ENCODE peak calls at places on chromosomes 16 and 17, in six cellular contexts. A is stimulated activated CD8-positive, alpha-beta memory T cell treated with anti-CD3 and anti-CD28 coated beads, Interleukin-4, amount 100 ng/mL, for 1 hour; V is GM23248; W is SW 1271; S is cardiac septum; C is DMS79. F is an unnamed sample.

GRCh38 chr17:62085511-62086408 is 20.7 kb upstream of the MED13 start:
- DNase-seq in V (peak; percentile 86), A (no peak), S (no peak), C (peak; percentile 44), W (no peak), F (no peak)

GRCh38 chr17:76353004-76353598 is 615 bp downstream of the PRPSAP1 start:
- DNase-seq in C (no peak), V (peak; percentile 61), W (no peak), S (no peak), A (no peak), F (no peak)

GRCh38 chr16:1964506-1965471 is at the start of gene RPS2:
- DNase-seq in W (peak; percentile 94), A (peak; percentile 95), V (peak; percentile 99), S (peak; percentile 100), C (peak; percentile 92), F (peak; percentile 97)

GRCh38 chr17:36691606-36692005 is 90.2 kb downstream of the MRM1 start:
- DNase-seq in V (no peak), W (no peak), A (no peak), C (peak; percentile 76), S (no peak), F (no peak)

GRCh38 chr17:40307001-40307690 is 1.8 kb upstream of the RARA start:
- DNase-seq in V (peak; percentile 89), A (no peak), W (no peak), S (peak; percentile 59), C (no peak), F (no peak)

GRCh38 chr17:9802294-9802693 is 10.9 kb upstream of the DHRS7C start:
- DNase-seq in A (no peak), V (no peak), C (no peak), W (no peak), S (no peak), F (no peak)

GRCh38 chr16:75415169-75415908 is 18.0 kb downstream of the CFDP1 start:
- DNase-seq in W (no peak), C (no peak), S (no peak), V (peak; percentile 59), A (no peak), F (no peak)

GRCh38 chr16:86978445-86979030 is 338.7 kb downstream of the C16orf95 start:
- DNase-seq in W (no peak), S (no peak), A (no peak), C (no peak), V (no peak), F (no peak)

GRCh38 chr17:82317394-82318168 is at the start of gene CD7:
- DNase-seq in V (no peak), W (no peak), A (peak; percentile 51), S (no peak), C (no peak), F (no peak)

GRCh38 chr17:57089391-57089790 is 4.3 kb downstream of the AKAP1 start:
- DNase-seq in W (no peak), V (no peak), A (no peak), C (no peak), S (no peak), F (no peak)

GRCh38 chr17:78387982-78388941 is 9.8 kb downstream of the PGS1 start:
- DNase-seq in A (no peak), S (no peak), W (no peak), V (no peak), C (no peak), F (no peak)

GRCh38 chr16:67395458-67396158 is 2.3 kb upstream of the TPPP3 start:
- DNase-seq in V (peak; percentile 45), A (no peak), W (no peak), S (peak; percentile 47), C (peak; percentile 74), F (no peak)

GRCh38 chr17:40022961-40023541 is 7.8 kb downstream of the CSF3 start:
- DNase-seq in S (no peak), C (peak; percentile 10), W (no peak), A (no peak), V (no peak), F (no peak)

GRCh38 chr17:34259151-34259550 is 4.1 kb downstream of the CCL2 start:
- DNase-seq in S (no peak), C (no peak), V (peak; percentile 82), A (no peak), W (no peak), F (no peak)

GRCh38 chr16:86541560-86541959 is 13.5 kb downstream of the MTHFSD start:
- DNase-seq in A (no peak), W (no peak), S (no peak), V (no peak), C (no peak), F (no peak)

GRCh38 chr17:47188266-47188665 is 829 bp downstream of the CDC27 start:
- DNase-seq in W (peak; percentile 10), A (no peak), S (no peak), C (no peak), V (peak; percentile 72), F (no peak)

GRCh38 chr17:4782652-4783051 is 3.5 kb downstream of the VMO1 start:
- DNase-seq in V (no peak), W (no peak), A (no peak), C (no peak), S (no peak), F (no peak)

GRCh38 chr17:75872434-75873351 is 5.7 kb downstream of the TRIM47 start:
- DNase-seq in V (peak; percentile 93), A (peak; percentile 39), W (peak; percentile 63), S (peak; percentile 88), C (no peak), F (no peak)

GRCh38 chr17:58184986-58185761 is 7.4 kb upstream of the EPX start:
- DNase-seq in V (no peak), A (no peak), S (no peak), C (no peak), W (no peak), F (no peak)

GRCh38 chr17:64688481-64688880 is 26.4 kb upstream of the SMURF2 start:
- DNase-seq in V (no peak), S (no peak), C (no peak), W (no peak), A (no peak), F (no peak)

GRCh38 chr17:2238432-2239169 is 65.0 kb downstream of the SMG6 start:
- DNase-seq in C (no peak), A (no peak), V (peak; percentile 51), S (no peak), W (no peak), F (no peak)

GRCh38 chr16:85912271-85912974 is 13.5 kb downstream of the IRF8 start:
- DNase-seq in S (no peak), W (no peak), A (no peak), V (peak; percentile 38), C (no peak), F (no peak)

GRCh38 chr17:29731589-29731929 is 108.8 kb upstream of the CORO6 start:
- DNase-seq in W (no peak), S (no peak), C (no peak), V (no peak), A (no peak), F (no peak)

GRCh38 chr16:79723583-79724168 is 123.1 kb upstream of the MAF start:
- DNase-seq in V (no peak), A (no peak), C (no peak), S (no peak), W (no peak), F (no peak)

GRCh38 chr17:48615963-48616718 is 1.0 kb upstream of the HOXB8 start:
- DNase-seq in S (no peak), C (no peak), V (no peak), W (no peak), A (no peak), F (no peak)

GRCh38 chr17:57499648-57500049 is 243.3 kb downstream of the MSI2 start:
- DNase-seq in S (no peak), A (no peak), W (no peak), V (peak; percentile 68), C (no peak), F (no peak)

GRCh38 chr17:50219939-50220465 is 18.6 kb upstream of the COL1A1 start:
- DNase-seq in V (peak; percentile 90), S (no peak), A (no peak), W (no peak), C (no peak), F (no peak)